ENCODE peak calls at places on chromosomes 12 and 14, in nine cellular contexts. One of them, this sample, is unnamed.

GRCh38 chr14:58415636-58416559 is 11.4 kb downstream of the TIMM9 start:
- DNase-seq in cardiac fibroblast: no peak
- DNase-seq in endothelial cell: no peak
- DNase-seq in spleen: no peak
- DNase-seq in neural crest cell: no peak
- DNase-seq in HCT116: no peak
- DNase-seq in Panc1: no peak
- DNase-seq in WERI-Rb-1: no peak
- DNase-seq in B cell: no peak
- DNase-seq in this sample: no peak

GRCh38 chr12:58313091-58313855 is 371.9 kb downstream of the ATP23 start:
- DNase-seq in B cell: no peak
- DNase-seq in endothelial cell: no peak
- DNase-seq in neural crest cell: no peak
- DNase-seq in cardiac fibroblast: peak
- DNase-seq in WERI-Rb-1: no peak
- DNase-seq in Panc1: no peak
- DNase-seq in spleen: no peak
- DNase-seq in HCT116: no peak
- DNase-seq in this sample: no peak

GRCh38 chr14:96095058-96095457 is 55.9 kb downstream of the C14orf132 start:
- DNase-seq in WERI-Rb-1: no peak
- DNase-seq in cardiac fibroblast: no peak
- DNase-seq in B cell: no peak
- DNase-seq in neural crest cell: no peak
- DNase-seq in HCT116: no peak
- DNase-seq in endothelial cell: no peak
- DNase-seq in Panc1: no peak
- DNase-seq in spleen: no peak
- DNase-seq in this sample: no peak

GRCh38 chr14:105195533-105196227 is 14.6 kb upstream of the NUDT14 start:
- DNase-seq in B cell: no peak
- DNase-seq in neural crest cell: no peak
- DNase-seq in WERI-Rb-1: no peak
- DNase-seq in Panc1: no peak
- DNase-seq in cardiac fibroblast: no peak
- DNase-seq in endothelial cell: peak
- DNase-seq in HCT116: no peak
- DNase-seq in spleen: no peak
- DNase-seq in this sample: no peak

GRCh38 chr14:96745500-96746051 is 51.6 kb upstream of the VRK1 start:
- DNase-seq in B cell: peak
- DNase-seq in WERI-Rb-1: no peak
- DNase-seq in HCT116: no peak
- DNase-seq in endothelial cell: no peak
- DNase-seq in neural crest cell: no peak
- DNase-seq in cardiac fibroblast: no peak
- DNase-seq in spleen: no peak
- DNase-seq in Panc1: no peak
- DNase-seq in this sample: no peak

GRCh38 chr12:54128466-54128865 is 60.3 kb downstream of the SMUG1 start:
- DNase-seq in spleen: peak
- DNase-seq in Panc1: no peak
- DNase-seq in cardiac fibroblast: no peak
- DNase-seq in B cell: no peak
- DNase-seq in WERI-Rb-1: no peak
- DNase-seq in endothelial cell: no peak
- DNase-seq in HCT116: no peak
- DNase-seq in neural crest cell: no peak
- DNase-seq in this sample: no peak

GRCh38 chr12:109738878-109739665 is 25.4 kb downstream of the FAM222A start:
- DNase-seq in Panc1: no peak
- DNase-seq in HCT116: no peak
- DNase-seq in B cell: peak
- DNase-seq in endothelial cell: no peak
- DNase-seq in spleen: peak
- DNase-seq in cardiac fibroblast: no peak
- DNase-seq in neural crest cell: no peak
- DNase-seq in WERI-Rb-1: peak
- DNase-seq in this sample: no peak

GRCh38 chr14:68552597-68552996 is 240.3 kb downstream of the ZFP36L1 start:
- DNase-seq in spleen: no peak
- DNase-seq in B cell: peak
- DNase-seq in neural crest cell: no peak
- DNase-seq in HCT116: no peak
- DNase-seq in Panc1: no peak
- DNase-seq in WERI-Rb-1: no peak
- DNase-seq in cardiac fibroblast: peak
- DNase-seq in endothelial cell: no peak
- DNase-seq in this sample: no peak

GRCh38 chr14:62076825-62077660 is 314.8 kb downstream of the SNAPC1 start:
- DNase-seq in WERI-Rb-1: peak
- DNase-seq in HCT116: no peak
- DNase-seq in B cell: no peak
- DNase-seq in cardiac fibroblast: no peak
- DNase-seq in Panc1: no peak
- DNase-seq in neural crest cell: no peak
- DNase-seq in spleen: no peak
- DNase-seq in endothelial cell: no peak
- DNase-seq in this sample: no peak

GRCh38 chr14:23056257-23056955 is 914 bp downstream of the CDH24 start:
- DNase-seq in HCT116: peak
- DNase-seq in Panc1: no peak
- DNase-seq in cardiac fibroblast: peak
- DNase-seq in WERI-Rb-1: peak
- DNase-seq in neural crest cell: peak
- DNase-seq in endothelial cell: peak
- DNase-seq in B cell: peak
- DNase-seq in spleen: peak
- DNase-seq in this sample: peak

GRCh38 chr14:59245809-59246295 is 57.4 kb downstream of the DAAM1 start:
- DNase-seq in WERI-Rb-1: no peak
- DNase-seq in neural crest cell: no peak
- DNase-seq in B cell: no peak
- DNase-seq in HCT116: no peak
- DNase-seq in endothelial cell: no peak
- DNase-seq in Panc1: no peak
- DNase-seq in cardiac fibroblast: no peak
- DNase-seq in spleen: no peak
- DNase-seq in this sample: no peak

GRCh38 chr12:95820096-95820703 is 29.6 kb upstream of the NTN4 start:
- DNase-seq in B cell: no peak
- DNase-seq in WERI-Rb-1: peak
- DNase-seq in endothelial cell: peak
- DNase-seq in spleen: no peak
- DNase-seq in HCT116: peak
- DNase-seq in cardiac fibroblast: peak
- DNase-seq in Panc1: no peak
- DNase-seq in neural crest cell: no peak
- DNase-seq in this sample: no peak

GRCh38 chr12:12305568-12306300 is 38.9 kb upstream of the LRP6 start:
- DNase-seq in WERI-Rb-1: no peak
- DNase-seq in B cell: no peak
- DNase-seq in Panc1: no peak
- DNase-seq in spleen: no peak
- DNase-seq in cardiac fibroblast: no peak
- DNase-seq in neural crest cell: no peak
- DNase-seq in HCT116: no peak
- DNase-seq in endothelial cell: no peak
- DNase-seq in this sample: no peak

GRCh38 chr14:103801459-103801858 is 45.9 kb downstream of the PPP1R13B start:
- DNase-seq in B cell: no peak
- DNase-seq in Panc1: no peak
- DNase-seq in HCT116: no peak
- DNase-seq in endothelial cell: no peak
- DNase-seq in spleen: no peak
- DNase-seq in neural crest cell: no peak
- DNase-seq in WERI-Rb-1: no peak
- DNase-seq in cardiac fibroblast: peak
- DNase-seq in this sample: no peak

GRCh38 chr12:105018761-105019160 is 32.6 kb downstream of the NOPCHAP1 start:
- DNase-seq in endothelial cell: no peak
- DNase-seq in WERI-Rb-1: peak
- DNase-seq in cardiac fibroblast: no peak
- DNase-seq in B cell: no peak
- DNase-seq in spleen: no peak
- DNase-seq in HCT116: no peak
- DNase-seq in neural crest cell: no peak
- DNase-seq in Panc1: no peak
- DNase-seq in this sample: no peak

DNA sequence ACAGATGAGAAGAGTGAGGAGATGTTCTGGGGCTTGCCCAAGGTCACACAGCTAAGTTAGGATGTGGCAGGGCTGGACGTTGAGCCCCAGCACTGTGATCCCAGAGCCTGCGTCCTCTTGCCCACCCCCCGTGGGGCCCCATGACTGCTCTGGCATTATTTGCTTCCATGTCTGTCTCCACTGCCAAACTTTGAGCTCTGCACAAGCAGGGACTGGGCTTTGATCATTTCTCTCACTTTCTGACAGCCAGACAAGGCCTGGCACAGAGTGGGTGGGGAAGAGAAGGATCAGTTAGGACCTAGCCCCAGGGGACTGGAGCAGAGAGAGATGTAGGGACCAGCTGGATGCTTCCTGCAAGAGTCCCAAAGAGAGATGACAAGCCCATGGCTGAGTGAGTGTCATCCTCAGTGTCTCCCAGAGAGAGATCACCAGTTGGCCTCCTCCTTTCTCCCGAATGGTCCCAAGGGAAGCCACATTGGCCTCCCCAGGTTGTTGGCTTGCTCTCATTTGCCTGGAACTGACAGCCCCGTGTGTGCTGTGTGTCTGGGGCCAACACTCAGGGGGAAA is 126.7 kb upstream of the PWP1 start:
- DNase-seq in WERI-Rb-1: no peak
- DNase-seq in Panc1: no peak
- DNase-seq in spleen: no peak
- DNase-seq in HCT116: no peak
- DNase-seq in B cell: no peak
- DNase-seq in endothelial cell: no peak
- DNase-seq in neural crest cell: no peak
- DNase-seq in cardiac fibroblast: no peak
- DNase-seq in this sample: no peak
- TF ChIP-seq CTCF in WERI-Rb-1: no peak
- TF ChIP-seq CTCF in Panc1: no peak
- TF ChIP-seq CTCF in spleen: no peak
- TF ChIP-seq CTCF in HCT116: no peak
- TF ChIP-seq CTCF in B cell: no peak
- TF ChIP-seq CTCF in endothelial cell: no peak
- TF ChIP-seq CTCF in neural crest cell: no peak
- TF ChIP-seq CTCF in cardiac fibroblast: no peak
- TF ChIP-seq CTCF in this sample: no peak

GRCh38 chr12:52213541-52214420 is 19.3 kb upstream of the KRT7 start:
- DNase-seq in endothelial cell: peak
- DNase-seq in neural crest cell: peak
- DNase-seq in HCT116: peak
- DNase-seq in spleen: peak
- DNase-seq in cardiac fibroblast: peak
- DNase-seq in B cell: no peak
- DNase-seq in Panc1: peak
- DNase-seq in WERI-Rb-1: peak
- DNase-seq in this sample: peak
- TF ChIP-seq CTCF in endothelial cell: peak
- TF ChIP-seq CTCF in neural crest cell: peak
- TF ChIP-seq CTCF in HCT116: peak
- TF ChIP-seq CTCF in spleen: peak
- TF ChIP-seq CTCF in cardiac fibroblast: peak
- TF ChIP-seq CTCF in B cell: peak
- TF ChIP-seq CTCF in Panc1: peak
- TF ChIP-seq CTCF in WERI-Rb-1: peak
- TF ChIP-seq CTCF in this sample: peak

GRCh38 chr14:34299360-34299759 is 162.7 kb downstream of the SPTSSA start:
- DNase-seq in Panc1: no peak
- DNase-seq in WERI-Rb-1: no peak
- DNase-seq in spleen: no peak
- DNase-seq in neural crest cell: no peak
- DNase-seq in B cell: no peak
- DNase-seq in endothelial cell: no peak
- DNase-seq in cardiac fibroblast: no peak
- DNase-seq in HCT116: no peak
- DNase-seq in this sample: no peak

GRCh38 chr14:34301107-34301734 is 160.8 kb downstream of the SPTSSA start:
- DNase-seq in B cell: no peak
- DNase-seq in HCT116: peak
- DNase-seq in neural crest cell: peak
- DNase-seq in cardiac fibroblast: peak
- DNase-seq in spleen: no peak
- DNase-seq in endothelial cell: peak
- DNase-seq in WERI-Rb-1: peak
- DNase-seq in Panc1: no peak
- DNase-seq in this sample: peak

GRCh38 chr14:34300330-34300729 is 161.7 kb downstream of the SPTSSA start:
- DNase-seq in HCT116: no peak
- DNase-seq in WERI-Rb-1: no peak
- DNase-seq in neural crest cell: no peak
- DNase-seq in spleen: no peak
- DNase-seq in Panc1: no peak
- DNase-seq in endothelial cell: no peak
- DNase-seq in B cell: no peak
- DNase-seq in cardiac fibroblast: no peak
- DNase-seq in this sample: no peak

GRCh38 chr14:34302654-34303053 is 159.4 kb downstream of the SPTSSA start:
- DNase-seq in B cell: no peak
- DNase-seq in HCT116: no peak
- DNase-seq in cardiac fibroblast: peak
- DNase-seq in spleen: no peak
- DNase-seq in endothelial cell: no peak
- DNase-seq in WERI-Rb-1: no peak
- DNase-seq in neural crest cell: no peak
- DNase-seq in Panc1: no peak
- DNase-seq in this sample: no peak

DNA sequence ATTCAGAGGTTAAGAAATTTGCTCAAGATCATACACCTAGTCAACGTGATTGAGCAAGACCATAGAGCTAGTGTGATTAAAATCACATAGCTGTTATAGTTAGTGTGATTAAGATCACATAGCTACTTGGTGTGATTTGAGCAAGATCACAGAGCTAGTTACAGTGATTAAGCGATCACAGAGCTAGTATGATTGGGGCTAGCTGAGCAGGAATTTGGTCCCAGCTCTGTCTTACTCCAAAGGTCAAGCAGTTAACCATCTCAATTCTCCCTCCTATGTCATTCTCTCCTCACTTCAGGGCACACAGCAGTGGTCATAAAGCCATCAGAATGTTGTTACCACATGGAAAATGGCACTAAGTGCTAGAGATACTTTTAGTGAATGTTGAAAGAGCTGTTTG is 158.2 kb downstream of the SPTSSA start:
- DNase-seq in neural crest cell: no peak
- DNase-seq in WERI-Rb-1: no peak
- DNase-seq in HCT116: no peak
- DNase-seq in endothelial cell: no peak
- DNase-seq in spleen: no peak
- DNase-seq in Panc1: no peak
- DNase-seq in B cell: no peak
- DNase-seq in cardiac fibroblast: no peak
- DNase-seq in this sample: no peak
- TF ChIP-seq CTCF in neural crest cell: no peak
- TF ChIP-seq CTCF in WERI-Rb-1: no peak
- TF ChIP-seq CTCF in HCT116: no peak
- TF ChIP-seq CTCF in endothelial cell: no peak
- TF ChIP-seq CTCF in spleen: no peak
- TF ChIP-seq CTCF in Panc1: no peak
- TF ChIP-seq CTCF in B cell: no peak
- TF ChIP-seq CTCF in cardiac fibroblast: no peak
- TF ChIP-seq CTCF in this sample: no peak

GRCh38 chr12:132505105-132505851 is 15.3 kb downstream of the FBRSL1 start:
- DNase-seq in cardiac fibroblast: no peak
- DNase-seq in WERI-Rb-1: no peak
- DNase-seq in HCT116: no peak
- DNase-seq in B cell: no peak
- DNase-seq in Panc1: no peak
- DNase-seq in endothelial cell: no peak
- DNase-seq in spleen: peak
- DNase-seq in neural crest cell: no peak
- DNase-seq in this sample: no peak
- TF ChIP-seq CTCF in cardiac fibroblast: no peak
- TF ChIP-seq CTCF in WERI-Rb-1: no peak
- TF ChIP-seq CTCF in HCT116: no peak
- TF ChIP-seq CTCF in B cell: no peak
- TF ChIP-seq CTCF in Panc1: no peak
- TF ChIP-seq CTCF in endothelial cell: no peak
- TF ChIP-seq CTCF in spleen: no peak
- TF ChIP-seq CTCF in neural crest cell: no peak
- TF ChIP-seq CTCF in this sample: no peak

This sample was measured in D721Med.